ENCODE peak calls at places on chromosomes 13 and 19, in nine cellular contexts. One of them, this sample, is unnamed.
A peak's percentile ranks its signal among the peaks of the same experiment; 100 is the strongest.

GRCh38 chr19:2150794-2151338 is 500 bp downstream of the AP3D1 start:
- DNase-seq in naive thymus-derived CD8-positive, alpha-beta T cell: no peak
- DNase-seq in WTC11: no peak
- DNase-seq in KG1: no peak
- DNase-seq in ovary: no peak
- DNase-seq in non-pigmented ciliary epithelial cell: no peak
- DNase-seq in NCI-H2171: no peak
- DNase-seq in ascending aorta: no peak
- DNase-seq in activated CD4-positive, CD25-positive, alpha-beta regulatory T cell treated with anti-CD3 and anti-CD28 coated beads, Interleukin-2, amount 50 U/mL, for 16 hours: no peak
- DNase-seq in this sample: no peak

GRCh38 chr19:45423033-45423588 is 606 bp downstream of the ERCC1 start:
- DNase-seq in naive thymus-derived CD8-positive, alpha-beta T cell: peak; percentile 68
- DNase-seq in KG1: no peak
- DNase-seq in ovary: no peak
- DNase-seq in activated CD4-positive, CD25-positive, alpha-beta regulatory T cell treated with anti-CD3 and anti-CD28 coated beads, Interleukin-2, amount 50 U/mL, for 16 hours: no peak
- DNase-seq in non-pigmented ciliary epithelial cell: no peak
- DNase-seq in NCI-H2171: no peak
- DNase-seq in WTC11: no peak
- DNase-seq in ascending aorta: no peak
- DNase-seq in this sample: no peak

GRCh38 chr13:60329221-60329983 is 67.6 kb upstream of the TDRD3 start:
- DNase-seq in activated CD4-positive, CD25-positive, alpha-beta regulatory T cell treated with anti-CD3 and anti-CD28 coated beads, Interleukin-2, amount 50 U/mL, for 16 hours: no peak
- DNase-seq in NCI-H2171: peak; percentile 2
- DNase-seq in WTC11: peak; percentile 71
- DNase-seq in naive thymus-derived CD8-positive, alpha-beta T cell: no peak
- DNase-seq in ovary: no peak
- DNase-seq in KG1: no peak
- DNase-seq in non-pigmented ciliary epithelial cell: no peak
- DNase-seq in ascending aorta: no peak
- DNase-seq in this sample: no peak

GRCh38 chr19:5335101-5335500 is 5.5 kb downstream of the PTPRS start:
- DNase-seq in activated CD4-positive, CD25-positive, alpha-beta regulatory T cell treated with anti-CD3 and anti-CD28 coated beads, Interleukin-2, amount 50 U/mL, for 16 hours: no peak
- DNase-seq in non-pigmented ciliary epithelial cell: no peak
- DNase-seq in NCI-H2171: no peak
- DNase-seq in ovary: no peak
- DNase-seq in WTC11: no peak
- DNase-seq in naive thymus-derived CD8-positive, alpha-beta T cell: no peak
- DNase-seq in KG1: no peak
- DNase-seq in ascending aorta: no peak
- DNase-seq in this sample: no peak

GRCh38 chr13:98493035-98493401 is 83.9 kb downstream of the STK24 start:
- DNase-seq in activated CD4-positive, CD25-positive, alpha-beta regulatory T cell treated with anti-CD3 and anti-CD28 coated beads, Interleukin-2, amount 50 U/mL, for 16 hours: no peak
- DNase-seq in NCI-H2171: no peak
- DNase-seq in WTC11: no peak
- DNase-seq in ovary: no peak
- DNase-seq in ascending aorta: no peak
- DNase-seq in KG1: no peak
- DNase-seq in non-pigmented ciliary epithelial cell: no peak
- DNase-seq in naive thymus-derived CD8-positive, alpha-beta T cell: no peak
- DNase-seq in this sample: no peak

GRCh38 chr13:51644649-51645048 is 60.4 kb downstream of the WDFY2 start:
- DNase-seq in naive thymus-derived CD8-positive, alpha-beta T cell: no peak
- DNase-seq in non-pigmented ciliary epithelial cell: no peak
- DNase-seq in activated CD4-positive, CD25-positive, alpha-beta regulatory T cell treated with anti-CD3 and anti-CD28 coated beads, Interleukin-2, amount 50 U/mL, for 16 hours: no peak
- DNase-seq in KG1: no peak
- DNase-seq in NCI-H2171: no peak
- DNase-seq in WTC11: no peak
- DNase-seq in ascending aorta: no peak
- DNase-seq in ovary: no peak
- DNase-seq in this sample: no peak

GRCh38 chr13:95474992-95475391 is 77.5 kb upstream of the CLDN10 start:
- DNase-seq in NCI-H2171: no peak
- DNase-seq in ascending aorta: no peak
- DNase-seq in non-pigmented ciliary epithelial cell: no peak
- DNase-seq in WTC11: no peak
- DNase-seq in naive thymus-derived CD8-positive, alpha-beta T cell: no peak
- DNase-seq in activated CD4-positive, CD25-positive, alpha-beta regulatory T cell treated with anti-CD3 and anti-CD28 coated beads, Interleukin-2, amount 50 U/mL, for 16 hours: no peak
- DNase-seq in ovary: no peak
- DNase-seq in KG1: no peak
- DNase-seq in this sample: no peak

GRCh38 chr13:36089130-36089529 is 42.1 kb downstream of the DCLK1 start:
- DNase-seq in KG1: no peak
- DNase-seq in WTC11: no peak
- DNase-seq in naive thymus-derived CD8-positive, alpha-beta T cell: no peak
- DNase-seq in NCI-H2171: no peak
- DNase-seq in activated CD4-positive, CD25-positive, alpha-beta regulatory T cell treated with anti-CD3 and anti-CD28 coated beads, Interleukin-2, amount 50 U/mL, for 16 hours: no peak
- DNase-seq in ascending aorta: no peak
- DNase-seq in non-pigmented ciliary epithelial cell: no peak
- DNase-seq in ovary: no peak
- DNase-seq in this sample: no peak

GRCh38 chr13:76489299-76489698 is 396.9 kb downstream of the KCTD12 start:
- DNase-seq in WTC11: no peak
- DNase-seq in naive thymus-derived CD8-positive, alpha-beta T cell: no peak
- DNase-seq in activated CD4-positive, CD25-positive, alpha-beta regulatory T cell treated with anti-CD3 and anti-CD28 coated beads, Interleukin-2, amount 50 U/mL, for 16 hours: no peak
- DNase-seq in ovary: no peak
- DNase-seq in ascending aorta: no peak
- DNase-seq in non-pigmented ciliary epithelial cell: no peak
- DNase-seq in NCI-H2171: no peak
- DNase-seq in KG1: no peak
- DNase-seq in this sample: no peak

GRCh38 chr13:109211616-109212015 is 574.8 kb downstream of the IRS2 start:
- DNase-seq in WTC11: no peak
- DNase-seq in KG1: no peak
- DNase-seq in NCI-H2171: no peak
- DNase-seq in activated CD4-positive, CD25-positive, alpha-beta regulatory T cell treated with anti-CD3 and anti-CD28 coated beads, Interleukin-2, amount 50 U/mL, for 16 hours: no peak
- DNase-seq in naive thymus-derived CD8-positive, alpha-beta T cell: no peak
- DNase-seq in ascending aorta: no peak
- DNase-seq in ovary: no peak
- DNase-seq in non-pigmented ciliary epithelial cell: peak; percentile 19
- DNase-seq in this sample: no peak

GRCh38 chr13:44052843-44053607 is 173.3 kb downstream of the LACC1 start:
- DNase-seq in KG1: no peak
- DNase-seq in ovary: peak; percentile 44
- DNase-seq in WTC11: peak; percentile 29
- DNase-seq in NCI-H2171: no peak
- DNase-seq in activated CD4-positive, CD25-positive, alpha-beta regulatory T cell treated with anti-CD3 and anti-CD28 coated beads, Interleukin-2, amount 50 U/mL, for 16 hours: no peak
- DNase-seq in non-pigmented ciliary epithelial cell: peak; percentile 68
- DNase-seq in naive thymus-derived CD8-positive, alpha-beta T cell: no peak
- DNase-seq in ascending aorta: no peak
- DNase-seq in this sample: no peak

GRCh38 chr13:29497137-29497654 is 98.3 kb downstream of the SLC7A1 start:
- DNase-seq in ascending aorta: no peak
- DNase-seq in KG1: no peak
- DNase-seq in ovary: peak; percentile 77
- DNase-seq in WTC11: no peak
- DNase-seq in naive thymus-derived CD8-positive, alpha-beta T cell: no peak
- DNase-seq in NCI-H2171: no peak
- DNase-seq in non-pigmented ciliary epithelial cell: no peak
- DNase-seq in activated CD4-positive, CD25-positive, alpha-beta regulatory T cell treated with anti-CD3 and anti-CD28 coated beads, Interleukin-2, amount 50 U/mL, for 16 hours: no peak
- DNase-seq in this sample: no peak

GRCh38 chr19:45593520-45593919 is 8.5 kb downstream of the GPR4 start:
- DNase-seq in WTC11: no peak
- DNase-seq in naive thymus-derived CD8-positive, alpha-beta T cell: no peak
- DNase-seq in ovary: no peak
- DNase-seq in activated CD4-positive, CD25-positive, alpha-beta regulatory T cell treated with anti-CD3 and anti-CD28 coated beads, Interleukin-2, amount 50 U/mL, for 16 hours: no peak
- DNase-seq in ascending aorta: no peak
- DNase-seq in NCI-H2171: no peak
- DNase-seq in KG1: no peak
- DNase-seq in non-pigmented ciliary epithelial cell: no peak
- DNase-seq in this sample: no peak

GRCh38 chr19:46429999-46430398 is 1.3 kb upstream of the PNMA8C start:
- DNase-seq in naive thymus-derived CD8-positive, alpha-beta T cell: no peak
- DNase-seq in WTC11: no peak
- DNase-seq in NCI-H2171: no peak
- DNase-seq in ascending aorta: no peak
- DNase-seq in ovary: no peak
- DNase-seq in KG1: no peak
- DNase-seq in non-pigmented ciliary epithelial cell: no peak
- DNase-seq in activated CD4-positive, CD25-positive, alpha-beta regulatory T cell treated with anti-CD3 and anti-CD28 coated beads, Interleukin-2, amount 50 U/mL, for 16 hours: no peak
- DNase-seq in this sample: no peak

GRCh38 chr19:53549354-53549753 is 11.4 kb downstream of the ZNF331 start:
- DNase-seq in ovary: no peak
- DNase-seq in non-pigmented ciliary epithelial cell: no peak
- DNase-seq in ascending aorta: no peak
- DNase-seq in naive thymus-derived CD8-positive, alpha-beta T cell: no peak
- DNase-seq in WTC11: no peak
- DNase-seq in NCI-H2171: no peak
- DNase-seq in KG1: no peak
- DNase-seq in activated CD4-positive, CD25-positive, alpha-beta regulatory T cell treated with anti-CD3 and anti-CD28 coated beads, Interleukin-2, amount 50 U/mL, for 16 hours: no peak
- DNase-seq in this sample: no peak

GRCh38 chr19:43620061-43621001 is 902 bp upstream of the ZNF428 start:
- DNase-seq in activated CD4-positive, CD25-positive, alpha-beta regulatory T cell treated with anti-CD3 and anti-CD28 coated beads, Interleukin-2, amount 50 U/mL, for 16 hours: no peak
- DNase-seq in non-pigmented ciliary epithelial cell: no peak
- DNase-seq in KG1: no peak
- DNase-seq in WTC11: no peak
- DNase-seq in ascending aorta: no peak
- DNase-seq in naive thymus-derived CD8-positive, alpha-beta T cell: peak; percentile 78
- DNase-seq in ovary: no peak
- DNase-seq in NCI-H2171: no peak
- DNase-seq in this sample: no peak

GRCh38 chr13:23901365-23901764 is 4.1 kb upstream of the C1QTNF9B start:
- DNase-seq in non-pigmented ciliary epithelial cell: no peak
- DNase-seq in ovary: no peak
- DNase-seq in KG1: no peak
- DNase-seq in naive thymus-derived CD8-positive, alpha-beta T cell: no peak
- DNase-seq in WTC11: no peak
- DNase-seq in NCI-H2171: no peak
- DNase-seq in activated CD4-positive, CD25-positive, alpha-beta regulatory T cell treated with anti-CD3 and anti-CD28 coated beads, Interleukin-2, amount 50 U/mL, for 16 hours: no peak
- DNase-seq in ascending aorta: no peak
- DNase-seq in this sample: no peak

GRCh38 chr19:50718255-50719118 is 1.1 kb downstream of the SHANK1 start:
- DNase-seq in non-pigmented ciliary epithelial cell: no peak
- DNase-seq in naive thymus-derived CD8-positive, alpha-beta T cell: peak; percentile 36
- DNase-seq in NCI-H2171: peak; percentile 4
- DNase-seq in activated CD4-positive, CD25-positive, alpha-beta regulatory T cell treated with anti-CD3 and anti-CD28 coated beads, Interleukin-2, amount 50 U/mL, for 16 hours: no peak
- DNase-seq in WTC11: no peak
- DNase-seq in ascending aorta: no peak
- DNase-seq in ovary: peak; percentile 43
- DNase-seq in KG1: no peak
- DNase-seq in this sample: no peak

This sample was measured in GM18507.